ENCODE peak calls at places on chromosomes 6 and 20, in five cellular contexts. X is ureter; O is NCI-H1436; T is stimulated activated CD4-positive, alpha-beta T cell treated with anti-CD3 and anti-CD28 coated beads, Interleukin-1b, Interleukin-23, amount 100 ng/mL, for 48 hours; S is lower lobe of right lung. V is an unnamed sample.

GRCh38 chr6:80404889-80405288 is 298.4 kb downstream of the BCKDHB start:
- DNase-seq in S (no peak), X (no peak), O (no peak), T (no peak), V (no peak)

GRCh38 chr20:32451682-32452461 is 93.7 kb downstream of the ASXL1 start:
- DNase-seq in X (no peak), O (no peak), S (peak), T (no peak), V (peak)

GRCh38 chr20:50554694-50555579 is 44.8 kb downstream of the PTPN1 start:
- DNase-seq in S (no peak), O (no peak), X (no peak), T (peak), V (no peak)

GRCh38 chr6:21423106-21423854 is 170.3 kb upstream of the SOX4 start:
- DNase-seq in O (no peak), T (no peak), S (no peak), X (no peak), V (no peak)

GRCh38 chr20:36313936-36314335 is 7.8 kb downstream of the DLGAP4 start:
- DNase-seq in X (no peak), T (no peak), S (no peak), O (no peak), V (no peak)

GRCh38 chr20:61951695-61952533 is 113.8 kb downstream of the TAF4 start:
- DNase-seq in X (peak), S (peak), T (no peak), O (no peak), V (peak)

GRCh38 chr6:45801471-45802289 is 214.0 kb downstream of the CLIC5 start:
- DNase-seq in T (peak), X (no peak), O (no peak), S (no peak), V (no peak)

GRCh38 chr6:7723041-7723447 is 2.9 kb upstream of the BMP6 start:
- DNase-seq in X (peak), S (peak), O (peak), T (peak), V (peak)

GRCh38 chr20:6632187-6632586 is 135.3 kb upstream of the BMP2 start:
- DNase-seq in X (no peak), S (no peak), T (no peak), O (no peak), V (peak)

GRCh38 chr20:57991211-57991841 is 237.1 kb downstream of the ANKRD60 start:
- DNase-seq in O (no peak), T (peak), X (no peak), S (no peak), V (no peak)

GRCh38 chr20:19802492-19803158 is 44.6 kb downstream of the RIN2 start:
- DNase-seq in X (no peak), O (no peak), S (no peak), T (no peak), V (no peak)

GRCh38 chr6:72466971-72467566 is 154.8 kb upstream of the KCNQ5 start:
- DNase-seq in O (peak), S (no peak), X (no peak), T (no peak), V (no peak)

GRCh38 chr6:52575490-52575868 is 1.4 kb downstream of the TRAM2 start:
- DNase-seq in T (no peak), O (no peak), X (no peak), S (no peak), V (no peak)

GRCh38 chr6:92715991-92716390 is 703.4 kb downstream of the EPHA7 start:
- DNase-seq in T (no peak), O (no peak), S (no peak), X (no peak), V (no peak)

GRCh38 chr6:33392168-33392947 is 735 bp downstream of the KIFC1 start:
- DNase-seq in S (no peak), O (no peak), T (no peak), X (no peak), V (no peak)

GRCh38 chr20:53660947-53661381 is 67.3 kb upstream of the ZNF217 start:
- DNase-seq in X (no peak), T (no peak), O (no peak), S (no peak), V (no peak)

GRCh38 chr20:41141153-41141815 is 3.9 kb downstream of the PLCG1 start:
- DNase-seq in S (no peak), O (no peak), T (no peak), X (no peak), V (peak)

GRCh38 chr6:160883560-160883959 is 108.0 kb upstream of the MAP3K4 start:
- DNase-seq in O (no peak), X (no peak), S (no peak), T (no peak), V (no peak)

GRCh38 chr6:100701728-100702127 is 179.4 kb downstream of the ASCC3 start:
- DNase-seq in T (no peak), X (no peak), O (no peak), S (no peak), V (no peak)

GRCh38 chr6:30260036-30260504 is 46.9 kb upstream of the TRIM26 start:
- DNase-seq in X (no peak), S (peak), O (no peak), T (peak), V (no peak)

GRCh38 chr6:116073765-116074450 is 13.2 kb upstream of the FRK start:
- DNase-seq in S (no peak), T (no peak), X (no peak), O (no peak), V (no peak)

GRCh38 chr6:162058281-162058875 is 669.2 kb downstream of the PRKN start:
- DNase-seq in S (no peak), X (no peak), T (no peak), O (no peak), V (peak)

GRCh38 chr20:46188866-46189265 is 70.8 kb downstream of the CD40 start:
- DNase-seq in S (no peak), T (no peak), O (no peak), X (no peak), V (no peak)

GRCh38 chr6:2763876-2764540 is 1.2 kb upstream of the WRNIP1 start:
- DNase-seq in S (peak), T (no peak), O (no peak), X (no peak), V (peak)

GRCh38 chr20:36167826-36168634 is 13.5 kb downstream of the EPB41L1 start:
- DNase-seq in X (no peak), S (no peak), T (no peak), O (no peak), V (no peak)

GRCh38 chr20:37517371-37517748 is 3.7 kb upstream of the NNAT start:
- DNase-seq in X (no peak), S (no peak), O (no peak), T (no peak), V (no peak)